ENCODE peak calls at places on chromosomes 6 and 20, in eight cellular contexts. P, N, J, R, C, V, U and X are unnamed samples.
A peak's percentile ranks its signal among the peaks of the same experiment; 100 is the strongest.

GRCh38 chr6:16420715-16421461 is 182.5 kb downstream of the GMPR start:
- DNase-seq in R (no peak), V (no peak), N (no peak), U (no peak), C (no peak), J (no peak), P (no peak), X (peak; percentile 10)

GRCh38 chr6:111444794-111445193 is 38.2 kb downstream of the REV3L start:
- DNase-seq in U (no peak), V (no peak), J (no peak), P (no peak), R (no peak), C (no peak), N (no peak), X (no peak)

GRCh38 chr6:36098920-36099647 is 31.2 kb upstream of the MAPK13 start:
- DNase-seq in R (no peak), C (no peak), N (no peak), U (no peak), V (peak; percentile 57), J (peak; percentile 57), P (peak; percentile 78), X (no peak)

GRCh38 chr6:138493413-138493812 is 5.9 kb downstream of the NHSL1 start:
- DNase-seq in C (no peak), R (no peak), P (no peak), J (no peak), U (no peak), V (peak; percentile 17), N (peak; percentile 93), X (no peak)

GRCh38 chr6:43578748-43579147 is 2.8 kb downstream of the POLH start:
- DNase-seq in P (no peak), V (no peak), C (no peak), J (no peak), R (no peak), N (no peak), U (no peak), X (no peak)

GRCh38 chr20:42041000-42041565 is 422.9 kb upstream of the CHD6 start:
- DNase-seq in N (no peak), P (no peak), V (peak; percentile 52), J (no peak), R (no peak), U (no peak), C (no peak), X (no peak)

GRCh38 chr20:1332749-1333300 is 3.9 kb upstream of the SDCBP2 start:
- DNase-seq in V (no peak), U (no peak), P (no peak), C (no peak), J (no peak), R (no peak), N (no peak), X (no peak)

GRCh38 chr6:105886812-105887513 is 199.2 kb upstream of the PRDM1 start:
- DNase-seq in U (no peak), V (no peak), P (peak; percentile 41), N (no peak), J (no peak), C (no peak), R (no peak), X (no peak)

GRCh38 chr6:81838031-81838430 is 85.5 kb upstream of the TENT5A start:
- DNase-seq in N (no peak), P (no peak), J (no peak), R (peak; percentile 4), V (peak; percentile 35), C (no peak), U (no peak), X (peak; percentile 14)

GRCh38 chr6:81832304-81832703 is 79.8 kb upstream of the TENT5A start:
- DNase-seq in N (no peak), C (no peak), R (no peak), J (no peak), V (no peak), P (no peak), U (no peak), X (no peak)

GRCh38 chr6:81838724-81839425 is 86.4 kb upstream of the TENT5A start:
- DNase-seq in J (no peak), R (no peak), U (no peak), P (no peak), V (no peak), N (no peak), C (no peak), X (no peak)

GRCh38 chr6:81831274-81831673 is 78.8 kb upstream of the TENT5A start:
- DNase-seq in R (no peak), U (no peak), J (no peak), P (no peak), C (no peak), N (no peak), V (no peak), X (no peak)

GRCh38 chr6:81834141-81834621 is 81.7 kb upstream of the TENT5A start:
- DNase-seq in R (no peak), V (no peak), J (peak; percentile 81), N (no peak), C (peak; percentile 57), P (no peak), U (no peak), X (no peak)
- H3K27ac ChIP-seq in R (peak overlapping the region; percentile 31), V (no peak overlapping the region), J (peak overlapping the region; percentile 93), N (no peak overlapping the region), C (peak overlapping the region; percentile 73), P (no peak overlapping the region), U (no peak overlapping the region), X (no peak overlapping the region)

DNA sequence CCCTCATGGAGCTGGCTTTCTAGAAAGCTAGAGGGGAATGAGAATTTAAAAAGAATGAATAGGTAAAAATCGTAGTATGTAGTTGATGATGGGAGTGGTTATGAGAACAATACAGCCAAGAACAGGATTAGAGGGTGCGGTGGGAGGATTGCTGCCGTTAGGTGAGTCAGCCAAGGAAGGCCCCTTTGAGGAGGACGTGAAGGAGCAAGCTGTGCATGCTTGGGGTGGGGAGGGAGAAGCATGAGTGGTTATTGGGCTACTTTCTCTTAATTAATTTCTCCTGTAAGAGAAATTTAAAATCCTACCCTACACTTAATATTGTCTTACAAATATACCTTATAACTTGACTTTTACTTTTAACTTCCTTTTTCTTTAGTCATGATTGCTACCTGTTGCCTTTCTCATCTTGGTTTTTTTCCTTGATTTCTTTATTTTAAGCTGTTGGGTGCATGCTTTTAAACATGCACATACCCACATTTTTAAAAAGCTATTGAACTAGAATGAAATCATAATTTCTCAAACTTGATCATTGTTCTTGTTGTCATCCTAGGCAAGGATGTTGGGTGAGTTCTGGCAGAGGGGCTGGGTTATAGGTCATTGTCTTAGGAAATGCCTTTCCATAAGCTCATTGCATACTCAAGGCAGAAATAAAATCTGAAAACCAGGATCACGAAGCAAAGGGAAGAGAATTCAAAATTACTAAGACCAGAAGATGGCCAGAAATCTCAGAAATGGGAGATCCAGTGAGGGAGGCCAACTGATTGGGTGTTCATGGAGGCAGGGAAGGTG is 114.5 kb downstream of the TCP11 start:
- DNase-seq in V (no peak), P (no peak), J (no peak), U (no peak), N (no peak), R (no peak), C (no peak), X (peak; percentile 72)
- H3K27ac ChIP-seq in V (no peak overlapping the region), P (no peak overlapping the region), J (no peak overlapping the region), U (no peak overlapping the region), N (no peak overlapping the region), R (no peak overlapping the region), C (peak overlapping the region; percentile 84), X (peak overlapping the region; percentile 84)

DNA sequence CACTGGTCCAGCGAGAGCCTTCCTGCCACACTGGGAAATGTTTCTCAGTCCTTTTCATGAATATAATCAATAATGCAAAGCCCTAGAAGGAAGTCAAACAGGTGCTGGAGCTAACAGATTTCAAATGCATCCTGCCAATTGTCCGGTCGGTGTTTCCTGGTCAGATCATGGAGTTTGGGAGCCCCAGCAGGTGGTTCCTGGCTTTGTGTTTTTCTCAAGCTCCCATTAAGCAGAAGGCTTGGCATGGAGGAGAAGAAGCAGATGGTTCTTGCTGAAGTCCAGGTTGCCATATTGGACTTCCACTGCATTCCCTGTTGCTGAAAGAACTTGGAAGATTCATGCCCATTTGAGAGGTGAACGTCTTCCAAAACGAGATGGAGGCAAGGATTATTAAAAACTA is 68.6 kb downstream of the GFOD1 start:
- DNase-seq in V (no peak), P (no peak), N (no peak), C (no peak), J (no peak), U (no peak), R (no peak), X (no peak)
- H3K27ac ChIP-seq in V (no peak overlapping the region), P (no peak overlapping the region), N (peak overlapping the region; percentile 8), C (peak overlapping the region; percentile 85), J (peak overlapping the region; percentile 22), U (no peak overlapping the region), R (no peak overlapping the region), X (no peak overlapping the region)

DNA sequence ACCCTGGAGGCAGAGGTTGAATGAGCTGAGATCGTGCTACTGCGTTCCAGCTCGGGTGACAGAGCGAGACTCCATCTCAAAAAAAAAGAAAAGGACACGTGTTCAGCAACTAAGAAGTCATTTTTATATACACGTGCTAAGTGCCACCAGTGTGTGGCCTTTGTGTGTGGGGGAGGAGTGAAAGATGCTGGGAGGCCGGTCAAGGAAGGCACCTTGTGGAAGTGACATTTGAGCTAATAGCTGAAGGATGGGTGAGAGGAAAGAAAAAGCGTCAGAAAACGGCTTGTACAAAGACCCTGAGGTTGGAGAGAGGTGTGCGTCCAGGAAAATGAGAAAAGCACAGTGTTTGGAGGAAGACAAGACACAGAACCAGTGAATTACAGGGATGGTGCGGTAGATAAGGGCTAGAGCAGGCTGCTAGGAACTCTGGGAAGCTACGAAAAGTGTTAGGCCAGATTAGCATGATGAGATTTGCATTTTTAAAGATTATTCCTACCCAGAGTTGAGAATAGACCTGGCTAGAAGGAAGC is 11.6 kb downstream of the RREB1 start:
- DNase-seq in U (no peak), P (peak; percentile 3), C (no peak), R (no peak), N (no peak), V (no peak), J (no peak), X (no peak)
- H3K27ac ChIP-seq in U (no peak overlapping the region), P (peak overlapping the region; percentile 11), C (peak overlapping the region; percentile 54), R (no peak overlapping the region), N (no peak overlapping the region), V (peak overlapping the region; percentile 58), J (peak overlapping the region; percentile 26), X (peak overlapping the region; percentile 46)